ENCODE peak calls at places on chromosome 22, in four cellular contexts. Z is A549, B is WTC11, K is K562. A is an unnamed sample.

GRCh38 chr22:44661070-44661469 is 40.9 kb upstream of the PRR5 start:
- DNase-seq in K (no peak), B (peak; percentile 70), Z (no peak), A (no peak)

GRCh38 chr22:41197808-41198585 is 7.1 kb upstream of the L3MBTL2 start:
- DNase-seq in Z (no peak), K (peak; percentile 29), B (peak; percentile 37), A (no peak)

GRCh38 chr22:30609260-30610185 is 2.5 kb downstream of the TCN2 start:
- DNase-seq in K (peak; percentile 81), Z (peak; percentile 59), B (no peak), A (no peak)

GRCh38 chr22:17379939-17380710 is 10.9 kb downstream of the CECR2 start:
- DNase-seq in K (no peak), B (no peak), Z (no peak), A (no peak)

GRCh38 chr22:38449776-38450175 is 5.2 kb downstream of the KCNJ4 start:
- DNase-seq in K (no peak), Z (no peak), B (no peak), A (no peak)

GRCh38 chr22:44870021-44870420 is 117.6 kb downstream of the ARHGAP8 start:
- DNase-seq in B (no peak), K (peak; percentile 49), Z (peak; percentile 63), A (no peak)

GRCh38 chr22:17243524-17243923 is 24.3 kb upstream of the ADA2 start:
- DNase-seq in K (no peak), B (no peak), Z (peak; percentile 9), A (no peak)

GRCh38 chr22:42313804-42314581 is 43.5 kb upstream of the TCF20 start:
- DNase-seq in K (peak; percentile 46), B (peak; percentile 86), Z (peak; percentile 77), A (peak; percentile 95)

GRCh38 chr22:49292909-49293308 is 534.8 kb downstream of the BRD1 start:
- DNase-seq in K (no peak), B (no peak), Z (no peak), A (no peak)

GRCh38 chr22:21624120-21624879 is 5.5 kb downstream of the YDJC start:
- DNase-seq in K (peak; percentile 96), B (peak; percentile 85), Z (peak; percentile 31), A (no peak)

GRCh38 chr22:49381595-49382450 is 445.9 kb downstream of the BRD1 start:
- DNase-seq in B (no peak), Z (no peak), K (no peak), A (no peak)

GRCh38 chr22:49464024-49464423 is 363.6 kb downstream of the BRD1 start:
- DNase-seq in B (no peak), K (no peak), Z (no peak), A (no peak)

GRCh38 chr22:34055525-34056200 is 135.4 kb upstream of the LARGE1 start:
- DNase-seq in B (peak; percentile 70), Z (peak; percentile 39), K (peak; percentile 34), A (peak; percentile 62)

GRCh38 chr22:31938258-31938657 is 6.1 kb upstream of the YWHAH start:
- DNase-seq in K (no peak), Z (no peak), B (no peak), A (no peak)

GRCh38 chr22:50576070-50576469 is 2.2 kb downstream of the CPT1B start:
- DNase-seq in Z (peak; percentile 69), B (peak; percentile 41), K (peak; percentile 39), A (peak; percentile 81)

GRCh38 chr22:17352798-17353197 is 16.5 kb upstream of the CECR2 start:
- DNase-seq in Z (no peak), B (no peak), K (no peak), A (no peak)

GRCh38 chr22:17283423-17283822 is 64.2 kb upstream of the ADA2 start:
- DNase-seq in K (no peak), B (no peak), Z (no peak), A (no peak)

GRCh38 chr22:30249049-30250038 is 2.8 kb upstream of the LIF start:
- DNase-seq in Z (no peak), B (no peak), K (peak; percentile 65), A (peak; percentile 40)

GRCh38 chr22:29212738-29213137 is 7.0 kb downstream of the EMID1 start:
- DNase-seq in Z (no peak), B (no peak), K (no peak), A (no peak)

GRCh38 chr22:30923168-30923900 is 45.2 kb downstream of the MORC2 start:
- DNase-seq in K (no peak), Z (no peak), B (no peak), A (no peak)

GRCh38 chr22:22618448-22618847 is 26.0 kb upstream of the GGTLC2 start:
- DNase-seq in B (no peak), Z (no peak), K (no peak), A (no peak)

GRCh38 chr22:30015846-30016245 is 64.4 kb upstream of the HORMAD2 start:
- DNase-seq in Z (no peak), B (no peak), K (no peak), A (no peak)

GRCh38 chr22:42347281-42347824 is 76.9 kb upstream of the TCF20 start:
- DNase-seq in B (no peak), Z (no peak), K (no peak), A (no peak)

GRCh38 chr22:31436132-31436531 is 36.7 kb downstream of the DRG1 start:
- DNase-seq in K (no peak), Z (no peak), B (no peak), A (no peak)

GRCh38 chr22:30989473-30989872 is 20.4 kb downstream of the TUG1 start:
- DNase-seq in K (no peak), B (no peak), Z (no peak), A (no peak)

GRCh38 chr22:27875951-27876350 is 43.1 kb downstream of the PITPNB start:
- DNase-seq in Z (no peak), K (no peak), B (no peak), A (no peak)
- TF ChIP-seq NR3C1 in Z (no peak), K (no peak), B (no peak), A (no peak)

DNA sequence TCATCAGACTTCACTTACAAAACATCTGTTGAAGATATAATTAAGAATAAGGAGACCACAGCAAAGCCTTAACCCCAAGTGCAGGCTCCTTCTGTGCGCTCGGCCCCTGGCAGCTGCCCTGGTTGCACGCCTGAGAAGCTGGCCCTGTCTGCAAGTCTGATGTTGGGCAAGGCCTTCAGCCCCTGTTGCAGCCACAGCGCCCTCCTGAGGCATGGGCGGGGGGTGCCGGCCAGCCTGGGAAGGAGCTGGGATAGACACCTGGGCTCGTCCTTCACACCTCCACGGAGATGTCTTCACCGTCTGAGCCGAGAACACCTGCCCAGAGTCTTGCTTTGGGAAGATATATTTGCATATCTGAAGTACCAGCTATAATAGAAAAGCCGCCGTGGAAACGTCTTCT is 104.1 kb downstream of the MPPED1 start:
- DNase-seq in K (peak; percentile 11), Z (no peak), B (peak; percentile 82), A (no peak)
- TF ChIP-seq NR3C1 in K (no peak), Z (no peak), B (no peak), A (no peak)

DNA sequence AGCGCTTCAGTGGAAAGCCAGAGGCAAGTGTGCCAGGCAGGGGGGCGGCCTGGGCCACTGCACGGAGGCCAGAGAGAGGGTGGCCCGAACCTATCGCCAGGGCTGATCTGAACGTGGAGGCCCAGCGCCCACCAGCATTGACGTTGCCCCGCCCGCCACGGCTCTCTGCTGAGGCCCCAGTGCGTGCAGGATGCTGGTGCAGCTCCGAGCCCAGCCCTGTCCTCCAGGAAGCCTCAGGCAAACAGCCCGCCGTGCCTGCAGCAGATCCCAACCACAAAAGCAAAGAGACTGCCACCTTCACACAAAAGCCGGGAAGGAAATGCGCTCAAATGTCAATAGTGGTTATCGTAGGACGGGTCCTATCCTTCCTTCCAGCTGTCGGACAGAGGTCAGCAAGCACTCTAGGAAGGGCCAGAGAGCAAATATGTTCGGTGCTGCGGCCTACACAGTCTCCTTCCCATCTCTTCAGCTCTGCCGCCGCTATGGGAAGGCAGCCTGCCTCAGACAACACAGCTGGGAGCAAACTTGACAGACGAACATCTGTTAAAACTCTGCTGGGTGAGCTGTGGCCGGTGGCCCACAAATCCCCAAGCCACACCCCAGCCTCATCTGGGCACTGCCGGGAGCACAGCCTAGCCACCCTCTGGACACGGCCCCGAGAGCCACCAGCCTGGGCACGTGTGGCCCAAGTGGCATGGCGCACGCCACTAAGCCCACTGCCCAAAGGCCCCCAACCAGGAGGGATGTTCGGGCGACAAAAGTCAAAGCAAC is 146.2 kb downstream of the CRYBB2 start:
- DNase-seq in K (no peak), B (no peak), Z (no peak), A (no peak)
- TF ChIP-seq NR3C1 in K (no peak), B (no peak), Z (no peak), A (no peak)

GRCh38 chr22:23789121-23789520 is 2.4 kb downstream of the SMARCB1 start:
- DNase-seq in K (no peak), B (no peak), Z (no peak), A (no peak)

GRCh38 chr22:23786752-23787599 is at the start of gene SMARCB1:
- DNase-seq in B (peak; percentile 86), K (peak; percentile 94), Z (peak; percentile 86), A (peak; percentile 70)

GRCh38 chr22:23786261-23786710 is 480 bp upstream of the SMARCB1 start:
- DNase-seq in K (no peak), B (no peak), Z (no peak), A (no peak)

GRCh38 chr22:23787600-23787896 is 782 bp downstream of the SMARCB1 start:
- DNase-seq in K (no peak), B (no peak), Z (peak; percentile 15), A (no peak)

DNA sequence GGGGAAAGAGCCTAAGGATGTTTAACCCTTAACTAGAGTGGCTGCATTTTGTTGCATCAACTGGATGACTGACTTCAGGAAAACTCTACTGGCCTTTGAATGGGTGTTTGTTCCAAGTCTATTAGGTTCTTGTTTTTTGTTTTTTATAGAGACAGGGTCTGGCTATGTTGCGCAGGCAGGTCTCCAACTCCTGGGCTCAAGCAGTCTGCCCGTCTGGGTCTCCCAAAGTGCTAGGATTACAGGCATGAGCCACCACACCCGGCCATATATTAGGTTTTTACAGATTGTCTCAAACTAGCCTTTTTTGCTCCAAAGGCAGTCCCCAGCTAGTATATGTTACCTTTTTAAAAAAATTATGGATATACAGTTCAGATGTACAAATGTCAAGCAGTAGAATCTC is 1.1 kb downstream of the SMARCB1 start:
- DNase-seq in B (no peak), Z (no peak), K (no peak), A (no peak)
- TF ChIP-seq NR3C1 in B (no peak), Z (no peak), K (no peak), A (no peak)

GRCh38 chr22:47713880-47714452 is 951.5 kb downstream of the TBC1D22A start:
- DNase-seq in Z (no peak), B (no peak), K (peak; percentile 12), A (no peak)

GRCh38 chr22:47715866-47716578 is 953.6 kb downstream of the TBC1D22A start:
- DNase-seq in B (no peak), Z (no peak), K (peak; percentile 11), A (no peak)

GRCh38 chr22:47718337-47718736 is 955.9 kb downstream of the TBC1D22A start:
- DNase-seq in B (no peak), K (no peak), Z (no peak), A (no peak)

GRCh38 chr22:47716890-47717615 is 954.6 kb downstream of the TBC1D22A start:
- DNase-seq in K (peak; percentile 16), B (no peak), Z (no peak), A (no peak)
- TF ChIP-seq NR3C1 in K (no peak), B (no peak), Z (no peak), A (no peak)

GRCh38 chr22:46573781-46574437 is 36.5 kb upstream of the CELSR1 start:
- DNase-seq in K (no peak), B (no peak), Z (no peak), A (no peak)
- TF ChIP-seq NR3C1 in K (no peak), B (no peak), Z (no peak), A (no peak)

A was measured in HepG2.